ENCODE peak calls at places on chromosome 19, in ten cellular contexts. U is heart left ventricle; D is effector memory CD4-positive, alpha-beta T cell; P is neuronal stem cell; O is hepatocyte; M is astrocyte; J is Panc1; Z is CD4-positive, alpha-beta memory T cell; R is aorta; I is OCI-LY7. Q is an unnamed sample. For H3K9me3, the result is how much of the 10 kb centered on the place peaks cover.

GRCh38 chr19:23957660-23958281 is 43.1 kb downstream of the ZNF726 start:
- DNase-seq in U (no peak), P (no peak), O (no peak), D (no peak), M (peak), J (peak), Z (no peak), I (no peak), R (no peak), Q (no peak)

GRCh38 chr19:38417544-38418506 is 8.2 kb downstream of the RASGRP4 start:
- DNase-seq in R (peak), D (peak), M (no peak), O (peak), I (peak), J (no peak), Z (peak), U (peak), P (peak), Q (no peak)

GRCh38 chr19:48900477-48901452 is 653 bp downstream of the NUCB1 start:
- DNase-seq in O (no peak), M (peak), I (peak), D (no peak), P (no peak), U (no peak), Z (peak), R (no peak), J (no peak), Q (no peak)

GRCh38 chr19:7497292-7497691 is 8.5 kb upstream of the PEX11G start:
- DNase-seq in U (no peak), Z (no peak), P (no peak), I (no peak), M (no peak), J (no peak), D (no peak), R (no peak), O (no peak), Q (no peak)

GRCh38 chr19:11420429-11420893 is 1.3 kb upstream of the RGL3 start:
- DNase-seq in I (no peak), R (peak), O (peak), J (no peak), U (peak), M (no peak), P (no peak), D (no peak), Z (no peak), Q (no peak)

GRCh38 chr19:32875428-32875827 is 5.9 kb upstream of the SLC7A9 start:
- DNase-seq in P (no peak), M (no peak), O (no peak), U (no peak), Z (no peak), J (no peak), I (no peak), R (no peak), D (no peak), Q (no peak)

GRCh38 chr19:41564515-41565383 is 11.2 kb upstream of the CEACAM21 start:
- DNase-seq in I (no peak), D (no peak), M (no peak), O (no peak), R (no peak), P (peak), Z (no peak), J (no peak), U (no peak), Q (no peak)

GRCh38 chr19:33558846-33559245 is 37.3 kb upstream of the PEPD start:
- DNase-seq in I (no peak), D (no peak), U (no peak), M (no peak), J (no peak), P (no peak), R (peak), O (no peak), Z (no peak), Q (no peak)

DNA sequence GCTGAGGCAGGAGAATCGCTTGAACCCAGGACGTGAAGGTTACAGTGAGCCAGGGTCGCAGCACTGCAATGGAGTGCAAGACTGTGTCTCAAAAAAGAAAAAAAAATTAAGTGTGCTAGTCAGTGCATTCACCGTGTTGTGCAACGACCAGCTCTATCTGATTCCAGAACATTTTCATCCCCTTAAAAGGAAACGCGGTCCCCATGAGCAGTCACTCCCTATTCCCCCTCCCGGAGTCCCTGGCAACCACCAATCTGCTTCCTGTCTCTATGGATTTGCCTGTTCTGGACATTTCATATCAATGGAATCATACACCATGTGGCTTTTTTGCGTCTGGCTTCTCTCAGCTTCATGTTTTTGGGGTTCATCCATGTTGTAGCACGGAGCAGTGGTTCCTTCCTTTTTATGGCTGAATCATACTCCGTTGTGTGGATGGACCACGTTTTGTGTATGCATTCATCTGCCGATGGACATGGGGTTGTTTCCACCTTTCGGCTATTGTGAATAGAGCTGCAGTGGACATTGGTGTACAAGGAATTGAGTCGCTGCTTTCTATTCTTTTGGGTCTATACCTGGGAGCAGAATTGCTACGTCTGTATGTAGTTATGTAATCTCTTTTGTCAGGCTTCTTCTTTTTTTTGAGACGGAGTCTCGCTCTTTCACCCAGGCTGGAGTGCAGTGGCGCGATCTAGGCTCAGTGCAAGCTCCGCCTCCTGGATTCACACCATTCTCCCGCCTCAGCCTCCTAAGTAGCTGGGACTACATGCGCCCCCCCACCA is 19.8 kb downstream of the MYO9B start:
- DNase-seq in M (peak), P (no peak), I (no peak), D (no peak), J (no peak), R (peak), U (peak), O (peak), Z (no peak), Q (no peak)
- H3K27ac ChIP-seq in M (no peak), P (no peak), I (no peak), D (no peak), J (no peak), R (peak), U (peak), O (peak), Z (no peak), Q (peak)

DNA sequence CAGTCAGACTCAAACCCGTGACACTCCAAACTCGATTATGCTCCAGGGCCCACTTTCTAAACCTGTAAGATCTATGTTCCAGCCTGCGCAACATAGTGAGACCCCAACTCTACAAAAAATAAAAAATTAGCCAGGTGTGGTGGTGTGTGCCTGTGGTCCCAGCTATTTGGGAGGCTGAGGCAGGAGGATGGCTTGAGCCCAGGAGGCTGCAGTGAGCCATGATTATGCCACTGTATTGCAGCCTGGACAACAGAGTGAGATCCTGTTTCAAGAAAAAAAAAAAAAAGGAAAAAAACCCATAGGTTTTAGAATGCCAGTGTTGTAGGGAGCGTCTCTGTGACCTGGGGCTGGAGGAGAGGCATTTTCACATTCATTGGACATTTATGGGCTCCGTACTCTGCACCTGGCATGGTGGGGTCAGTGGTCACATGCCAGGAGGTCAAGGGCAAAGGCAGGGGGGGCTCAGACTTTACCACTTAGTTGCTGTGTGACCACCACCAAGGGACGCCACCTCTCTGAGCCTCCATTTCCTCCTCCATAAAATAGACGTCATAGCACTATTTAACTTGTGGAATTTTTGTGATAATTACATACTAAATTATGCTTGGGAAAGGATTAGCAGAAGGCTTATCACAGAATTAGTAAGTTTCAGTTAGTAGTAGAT is 5.7 kb downstream of the SELENOV start:
- DNase-seq in Z (no peak), M (no peak), D (no peak), I (no peak), P (no peak), O (no peak), U (no peak), R (peak), J (no peak), Q (no peak)
- H3K9me3 ChIP-seq in Z (under half), M (under half), D (under half), I (under half), P (under half), O (under half), U (under half), R (under half), J (under half), Q (under half)

GRCh38 chr19:55042344-55042678 is 4.2 kb upstream of the GP6 start:
- DNase-seq in D (no peak), J (no peak), O (no peak), Z (no peak), P (no peak), U (no peak), I (no peak), M (no peak), R (no peak), Q (no peak)

GRCh38 chr19:55041627-55042343 is 3.7 kb upstream of the GP6 start:
- DNase-seq in M (no peak), U (no peak), P (no peak), Z (peak), D (no peak), R (no peak), J (no peak), O (no peak), I (no peak), Q (no peak)

GRCh38 chr19:55042688-55043087 is 4.6 kb upstream of the GP6 start:
- DNase-seq in J (no peak), O (no peak), M (no peak), R (no peak), D (no peak), P (no peak), Z (no peak), U (no peak), I (no peak), Q (no peak)

GRCh38 chr19:55044286-55044685 is 6.2 kb upstream of the GP6 start:
- DNase-seq in D (no peak), U (no peak), O (no peak), R (no peak), M (no peak), I (no peak), P (no peak), J (no peak), Z (no peak), Q (no peak)

GRCh38 chr19:55041244-55041626 is 3.2 kb upstream of the GP6 start:
- DNase-seq in R (no peak), P (no peak), I (no peak), D (no peak), U (no peak), J (no peak), O (no peak), M (no peak), Z (no peak), Q (no peak)
- H3K27ac ChIP-seq in R (no peak), P (no peak), I (no peak), D (no peak), U (no peak), J (no peak), O (no peak), M (no peak), Z (no peak), Q (no peak)

GRCh38 chr19:54739587-54740497 is 1.5 kb downstream of the KIR2DL3 start:
- DNase-seq in R (no peak), D (no peak), O (no peak), J (no peak), P (no peak), I (no peak), U (no peak), M (no peak), Z (no peak), Q (no peak)

GRCh38 chr19:54738715-54739114 is 402 bp downstream of the KIR2DL3 start:
- DNase-seq in P (no peak), I (no peak), Z (no peak), D (no peak), U (no peak), J (no peak), M (no peak), R (no peak), O (no peak), Q (no peak)
- H3K9me3 ChIP-seq in P (under half), I (under half), Z (under half), D (under half), U (under half), J (under half), M (under half), R (under half), O (under half), Q (under half)

GRCh38 chr19:35108730-35109129 is 6.9 kb upstream of the FXYD3 start:
- DNase-seq in P (no peak), O (no peak), R (no peak), D (no peak), I (no peak), M (no peak), Z (no peak), J (no peak), U (no peak), Q (no peak)
- H3K27ac ChIP-seq in P (no peak), O (no peak), R (no peak), D (no peak), I (no peak), M (no peak), Z (no peak), J (no peak), U (no peak), Q (peak)

DNA sequence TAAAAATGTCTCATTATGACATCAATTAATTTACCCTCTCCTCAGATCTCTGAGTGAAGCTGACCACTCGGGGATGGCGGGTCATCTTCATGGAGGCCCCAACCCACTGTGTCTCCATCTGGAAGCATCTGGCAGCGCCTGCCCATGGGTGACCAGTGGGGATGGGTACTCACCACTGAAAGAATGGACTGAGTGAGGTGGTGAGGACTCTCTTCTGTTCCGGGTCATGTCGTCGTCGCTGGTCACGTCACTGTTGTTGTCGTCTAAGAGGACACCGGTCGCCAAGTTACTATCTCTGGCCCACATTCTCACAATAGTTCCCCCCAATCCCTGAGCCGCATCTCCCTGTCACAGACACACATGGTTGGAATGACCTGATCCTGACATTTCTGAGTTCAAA is 17.1 kb downstream of the PEG3 start:
- DNase-seq in Z (no peak), D (no peak), R (no peak), J (no peak), O (no peak), U (no peak), P (no peak), M (no peak), I (no peak), Q (no peak)
- H3K9me3 ChIP-seq in Z (under half), D (under half), R (under half), J (under half), O (under half), U (under half), P (under half), M (under half), I (under half), Q (under half)

DNA sequence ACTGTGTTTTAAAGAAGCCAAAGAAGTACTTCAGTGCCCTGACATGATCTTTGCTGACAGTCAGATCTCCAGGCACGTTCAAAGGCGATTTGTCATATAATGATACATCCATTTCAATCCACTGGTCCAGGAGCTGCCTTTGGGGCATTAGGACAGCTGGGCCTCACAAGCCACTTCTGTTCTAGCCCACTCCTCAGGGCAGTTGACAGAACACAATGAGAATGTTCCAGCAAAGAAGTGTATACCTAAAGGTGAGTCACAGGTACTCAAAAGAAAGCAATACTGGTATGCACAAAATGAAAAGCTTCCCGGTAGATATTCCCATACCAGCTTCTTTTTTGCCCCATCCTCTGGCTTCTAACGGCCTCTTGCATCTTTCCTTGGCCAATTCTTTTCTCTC is 12.5 kb upstream of the MAP3K10 start:
- DNase-seq in J (no peak), M (no peak), R (no peak), I (no peak), O (no peak), D (no peak), U (no peak), Z (no peak), P (no peak), Q (no peak)
- H3K27ac ChIP-seq in J (no peak), M (no peak), R (no peak), I (no peak), O (no peak), D (no peak), U (no peak), Z (no peak), P (no peak), Q (no peak)